ENCODE peak calls at places on chromosomes 5 and 9, in four cellular contexts. L, Y, Z and Q are unnamed samples.

GRCh38 chr5:135811007-135811406 is 23.5 kb upstream of the SLC25A48 start:
- DNase-seq in Y (no peak), L (no peak), Z (no peak), Q (no peak)

GRCh38 chr5:35458824-35459207 is 158.8 kb upstream of the SPEF2 start:
- DNase-seq in Y (no peak), L (no peak), Z (no peak), Q (no peak)

GRCh38 chr5:160159991-160160826 is 41.0 kb upstream of the PWWP2A start:
- DNase-seq in L (no peak), Z (peak; percentile 21), Y (peak; percentile 37), Q (peak; percentile 58)

GRCh38 chr5:181281077-181281983 is 20.4 kb upstream of the TRIM52 start:
- DNase-seq in L (no peak), Z (no peak), Y (no peak), Q (no peak)

GRCh38 chr9:88173378-88173999 is 35.2 kb upstream of the SPATA31C2 start:
- DNase-seq in Z (peak; percentile 67), L (peak; percentile 79), Y (peak; percentile 51), Q (peak; percentile 75)

GRCh38 chr9:89917861-89918260 is 313.0 kb downstream of the GADD45G start:
- DNase-seq in Y (no peak), Z (no peak), L (no peak), Q (no peak)

GRCh38 chr5:180787711-180788431 is 14.7 kb downstream of the MGAT1 start:
- DNase-seq in L (no peak), Z (no peak), Y (peak; percentile 32), Q (peak; percentile 79)

GRCh38 chr9:14140121-14140520 is 173.8 kb downstream of the NFIB start:
- DNase-seq in Y (peak; percentile 54), Z (no peak), L (no peak), Q (no peak)

GRCh38 chr5:61933787-61934626 is 372.0 kb upstream of the KIF2A start:
- DNase-seq in Y (peak; percentile 36), L (peak; percentile 68), Z (peak; percentile 69), Q (peak; percentile 57)

GRCh38 chr9:113603773-113604172 is 140.2 kb downstream of the RGS3 start:
- DNase-seq in Z (no peak), L (no peak), Y (no peak), Q (peak; percentile 1)

GRCh38 chr9:129415031-129415953 is 205.6 kb downstream of the C9orf50 start:
- DNase-seq in L (no peak), Z (no peak), Y (no peak), Q (no peak)

GRCh38 chr9:137150485-137151060 is 11.6 kb downstream of the GRIN1 start:
- DNase-seq in Z (peak; percentile 42), L (peak; percentile 94), Y (no peak), Q (no peak)

GRCh38 chr5:68285075-68285827 is 69.7 kb downstream of the PIK3R1 start:
- DNase-seq in Z (no peak), Y (no peak), L (no peak), Q (no peak)

GRCh38 chr9:94807556-94807955 is 81.1 kb downstream of the AOPEP start:
- DNase-seq in L (no peak), Y (no peak), Z (peak; percentile 63), Q (no peak)

GRCh38 chr5:14508046-14508445 is 73.5 kb upstream of the OTULINL start:
- DNase-seq in Y (no peak), Z (no peak), L (no peak), Q (no peak)

GRCh38 chr9:127397722-127398647 is 1.0 kb downstream of the SLC2A8 start:
- DNase-seq in Z (peak; percentile 11), Y (no peak), L (peak; percentile 36), Q (peak; percentile 85)

GRCh38 chr5:81247441-81247972 is 14.4 kb downstream of the CKMT2 start:
- DNase-seq in Z (peak; percentile 24), Y (peak; percentile 77), L (peak; percentile 14), Q (no peak)

GRCh38 chr5:104652271-104652861 is 1089.8 kb upstream of the NUDT12 start:
- DNase-seq in L (peak; percentile 75), Z (no peak), Y (no peak), Q (no peak)

GRCh38 chr9:26856413-26857032 is 36.1 kb downstream of the CAAP1 start:
- DNase-seq in Z (peak; percentile 55), L (peak; percentile 69), Y (peak; percentile 15), Q (peak; percentile 30)

GRCh38 chr5:93274291-93274690 is 306.7 kb downstream of the NR2F1-AS1 start:
- DNase-seq in L (peak; percentile 27), Z (peak; percentile 23), Y (peak; percentile 80), Q (no peak)

GRCh38 chr5:158686240-158686639 is 413.5 kb downstream of the EBF1 start:
- DNase-seq in Y (no peak), Z (no peak), L (no peak), Q (no peak)

GRCh38 chr5:14421851-14422250 is 159.7 kb upstream of the OTULINL start:
- DNase-seq in Z (peak; percentile 37), Y (no peak), L (no peak), Q (no peak)

GRCh38 chr5:150429410-150429873 is 16.7 kb upstream of the CD74 start:
- DNase-seq in Y (no peak), Z (no peak), L (no peak), Q (peak; percentile 43)

GRCh38 chr5:53874409-53874808 is 314.0 kb downstream of the NDUFS4 start:
- DNase-seq in Z (no peak), L (peak; percentile 21), Y (no peak), Q (peak; percentile 71)

GRCh38 chr5:111070272-111071134 is 1.0 kb upstream of the TSLP start:
- DNase-seq in Z (no peak), L (no peak), Y (peak; percentile 24), Q (peak; percentile 59)
- H2AFZ ChIP-seq in Z (no peak overlapping the region), L (no peak overlapping the region), Y (peak overlapping the region; percentile 82), Q (peak overlapping the region; percentile 81)

GRCh38 chr9:10855847-10856246 is 243.0 kb upstream of the PTPRD start:
- DNase-seq in Z (no peak), L (peak; percentile 14), Y (no peak), Q (no peak)
- TF ChIP-seq CTCF in Z (no peak), L (peak; percentile 56), Y (peak; percentile 31), Q (no peak)

GRCh38 chr5:151659001-151659754 is 27.5 kb downstream of the SPARC start:
- DNase-seq in L (peak; percentile 79), Y (peak; percentile 70), Z (peak; percentile 57), Q (peak; percentile 80)
- H2AFZ ChIP-seq in L (peak overlapping the region; percentile 35), Y (no peak overlapping the region), Z (no peak overlapping the region), Q (no peak overlapping the region)

GRCh38 chr5:116487045-116487444 is 87.6 kb downstream of the SEMA6A start:
- DNase-seq in Y (no peak), L (no peak), Z (no peak), Q (no peak)
- TF ChIP-seq CTCF in Y (no peak), L (no peak), Z (no peak), Q (no peak)

GRCh38 chr5:91127682-91128081 is 255.4 kb downstream of the ARRDC3 start:
- DNase-seq in Z (no peak), L (peak; percentile 41), Y (no peak), Q (no peak)
- H2AFZ ChIP-seq in Z (no peak overlapping the region), L (no peak overlapping the region), Y (no peak overlapping the region), Q (no peak overlapping the region)

GRCh38 chr5:141343953-141344463 is 379 bp downstream of the PCDHGA3 start:
- DNase-seq in Y (no peak), L (no peak), Z (no peak), Q (no peak)
- TF ChIP-seq CTCF in Y (no peak), L (no peak), Z (no peak), Q (peak; percentile 7)

GRCh38 chr5:7474821-7475403 is 79.0 kb downstream of the ADCY2 start:
- DNase-seq in Y (no peak), Z (no peak), L (no peak), Q (no peak)

GRCh38 chr5:7478459-7478858 is 82.5 kb downstream of the ADCY2 start:
- DNase-seq in Y (no peak), Z (no peak), L (no peak), Q (no peak)

GRCh38 chr5:7471710-7472109 is 75.8 kb downstream of the ADCY2 start:
- DNase-seq in L (no peak), Z (no peak), Y (no peak), Q (no peak)

GRCh38 chr5:7473115-7473514 is 77.2 kb downstream of the ADCY2 start:
- DNase-seq in Z (no peak), L (no peak), Y (no peak), Q (no peak)

GRCh38 chr5:7473668-7474215 is 77.8 kb downstream of the ADCY2 start:
- DNase-seq in Z (no peak), L (no peak), Y (no peak), Q (no peak)
- H2AFZ ChIP-seq in Z (no peak overlapping the region), L (no peak overlapping the region), Y (no peak overlapping the region), Q (no peak overlapping the region)

GRCh38 chr9:1726993-1727759 is 288.0 kb upstream of the SMARCA2 start:
- DNase-seq in Z (no peak), L (no peak), Y (no peak), Q (peak; percentile 17)
- TF ChIP-seq CTCF in Z (no peak), L (peak; percentile 23), Y (no peak), Q (no peak)